ENCODE peak calls at places on chromosomes 12 and 14, in six cellular contexts. N is BE2C, W is RWPE1, P is tibial nerve, L is heart left ventricle, F is AG10803. Z is an unnamed sample.

GRCh38 chr14:77574446-77575125 is 41.9 kb downstream of the SPTLC2 start:
- DNase-seq in N (no peak), W (no peak), P (no peak), L (no peak), F (no peak), Z (no peak)

GRCh38 chr14:77844802-77845201 is 44.9 kb downstream of the ADCK1 start:
- DNase-seq in N (no peak), W (no peak), P (no peak), L (no peak), F (peak; percentile 11), Z (no peak)

GRCh38 chr12:34289431-34290190 is 267.3 kb downstream of the ALG10 start:
- DNase-seq in N (no peak), W (no peak), P (peak; percentile 4), L (peak; percentile 36), F (no peak), Z (no peak)

GRCh38 chr12:112161711-112162110 is 36.4 kb downstream of the TRAFD1 start:
- DNase-seq in N (no peak), W (no peak), P (no peak), L (no peak), F (no peak), Z (no peak)

GRCh38 chr14:90491221-90491867 is 94.5 kb downstream of the CALM1 start:
- DNase-seq in N (peak; percentile 77), W (no peak), P (no peak), L (peak; percentile 83), F (peak; percentile 44), Z (no peak)

GRCh38 chr12:32987526-32987925 is 90.9 kb upstream of the PKP2 start:
- DNase-seq in N (no peak), W (no peak), P (no peak), L (no peak), F (no peak), Z (no peak)

GRCh38 chr14:61476737-61477410 is 155.5 kb downstream of the PRKCH start:
- DNase-seq in N (peak; percentile 37), W (peak; percentile 36), P (no peak), L (no peak), F (peak; percentile 93), Z (no peak)

GRCh38 chr14:61296707-61297502 is 15.8 kb upstream of the TMEM30B start:
- DNase-seq in N (no peak), W (peak; percentile 44), P (no peak), L (no peak), F (peak; percentile 34), Z (no peak)

GRCh38 chr12:123319826-123320225 is 44.8 kb downstream of the SBNO1 start:
- DNase-seq in N (no peak), W (no peak), P (no peak), L (no peak), F (no peak), Z (no peak)

GRCh38 chr12:93453633-93454032 is 11.9 kb upstream of the UBE2N start:
- DNase-seq in N (no peak), W (no peak), P (no peak), L (no peak), F (peak; percentile 69), Z (no peak)

GRCh38 chr14:24838945-24839616 is 205.1 kb upstream of the GZMB start:
- DNase-seq in N (no peak), W (no peak), P (no peak), L (no peak), F (peak; percentile 33), Z (no peak)

GRCh38 chr12:31492599-31493196 is 98.2 kb downstream of the DENND5B start:
- DNase-seq in N (no peak), W (no peak), P (no peak), L (no peak), F (no peak), Z (no peak)

GRCh38 chr14:90805662-90806548 is 10.3 kb downstream of the TTC7B start:
- DNase-seq in N (no peak), W (no peak), P (no peak), L (peak; percentile 67), F (no peak), Z (no peak)

GRCh38 chr14:101369916-101370592 is 191.2 kb upstream of the DIO3 start:
- DNase-seq in N (no peak), W (no peak), P (no peak), L (no peak), F (no peak), Z (no peak)

GRCh38 chr12:118855858-118856257 is 125.5 kb upstream of the SRRM4 start:
- DNase-seq in N (no peak), W (no peak), P (no peak), L (no peak), F (no peak), Z (no peak)

GRCh38 chr12:118850244-118850825 is 131.0 kb upstream of the SRRM4 start:
- DNase-seq in N (peak; percentile 58), W (no peak), P (no peak), L (no peak), F (no peak), Z (peak; percentile 72)

GRCh38 chr12:118853634-118854033 is 127.7 kb upstream of the SRRM4 start:
- DNase-seq in N (no peak), W (no peak), P (no peak), L (no peak), F (no peak), Z (no peak)
- TF ChIP-seq CTCF in N (no peak), W (no peak), P (no peak), L (peak; percentile 10), F (no peak), Z (no peak)

DNA sequence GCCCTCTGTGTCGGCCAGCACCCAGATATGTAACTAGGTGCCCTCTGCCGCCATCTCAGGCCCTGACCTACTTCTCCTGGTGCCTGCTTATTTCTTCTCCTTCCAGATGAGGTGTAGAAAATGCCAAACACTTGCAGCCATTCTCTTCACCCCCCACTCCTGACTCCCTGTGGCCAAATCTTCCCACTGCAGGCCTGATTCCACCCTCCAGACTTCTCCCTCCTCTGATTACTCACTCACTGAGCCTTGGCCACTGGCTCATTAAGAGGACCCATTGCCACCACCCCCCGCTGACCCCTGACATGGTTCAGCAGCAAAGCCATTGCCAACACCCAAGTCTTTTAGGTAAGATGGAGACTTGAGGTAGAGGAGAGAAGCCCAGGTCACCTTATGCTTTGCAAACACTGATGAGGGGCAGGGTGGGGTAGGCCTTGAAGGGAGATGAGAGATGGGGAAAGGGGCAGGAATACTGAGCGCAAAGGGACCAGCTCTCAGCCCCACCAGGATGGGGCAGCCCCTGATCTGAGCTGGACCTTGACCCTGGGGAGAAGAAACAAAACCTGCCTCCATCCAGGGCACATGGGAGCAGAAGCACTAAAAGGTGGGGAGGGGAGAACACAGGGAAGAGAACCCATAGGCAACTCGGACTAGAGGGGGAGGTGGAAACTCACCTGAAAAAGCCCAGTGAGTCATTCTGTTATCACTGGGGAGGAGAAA is 25.1 kb upstream of the ANO2 start:
- DNase-seq in N (no peak), W (no peak), P (no peak), L (no peak), F (no peak), Z (no peak)
- TF ChIP-seq CTCF in N (peak; percentile 17), W (no peak), P (no peak), L (no peak), F (no peak), Z (no peak)

GRCh38 chr12:104011265-104011664 is 38.7 kb downstream of the GLT8D2 start:
- DNase-seq in N (no peak), W (peak; percentile 71), P (no peak), L (no peak), F (peak; percentile 84), Z (no peak)
- TF ChIP-seq CTCF in N (no peak), W (no peak), P (no peak), L (no peak), F (no peak), Z (no peak)

GRCh38 chr12:53754633-53755261 is 3.0 kb upstream of the CISTR start:
- DNase-seq in N (no peak), W (no peak), P (no peak), L (no peak), F (peak; percentile 46), Z (no peak)

GRCh38 chr12:53754196-53754595 is 2.4 kb upstream of the CISTR start:
- DNase-seq in N (no peak), W (no peak), P (no peak), L (no peak), F (no peak), Z (no peak)

GRCh38 chr12:53756300-53757094 is 4.7 kb upstream of the CISTR start:
- DNase-seq in N (no peak), W (no peak), P (no peak), L (no peak), F (no peak), Z (no peak)

GRCh38 chr12:53757095-53757770 is 5.5 kb upstream of the CISTR start:
- DNase-seq in N (peak; percentile 77), W (no peak), P (peak; percentile 63), L (peak; percentile 86), F (peak; percentile 63), Z (peak; percentile 98)

GRCh38 chr12:53755451-53756290 is 3.9 kb upstream of the CISTR start:
- DNase-seq in N (no peak), W (no peak), P (no peak), L (no peak), F (no peak), Z (no peak)
- TF ChIP-seq CTCF in N (no peak), W (no peak), P (no peak), L (no peak), F (no peak), Z (peak; percentile 17)

GRCh38 chr12:52699960-52700359 is 3.4 kb downstream of the KRT77 start:
- DNase-seq in N (no peak), W (no peak), P (no peak), L (no peak), F (no peak), Z (no peak)

GRCh38 chr12:52703878-52704277 is 554 bp upstream of the KRT77 start:
- DNase-seq in N (no peak), W (no peak), P (no peak), L (no peak), F (no peak), Z (no peak)

GRCh38 chr12:52702338-52702737 is 986 bp downstream of the KRT77 start:
- DNase-seq in N (no peak), W (no peak), P (no peak), L (no peak), F (no peak), Z (no peak)

GRCh38 chr12:52701281-52701680 is 2.0 kb downstream of the KRT77 start:
- DNase-seq in N (no peak), W (no peak), P (no peak), L (no peak), F (no peak), Z (no peak)

DNA sequence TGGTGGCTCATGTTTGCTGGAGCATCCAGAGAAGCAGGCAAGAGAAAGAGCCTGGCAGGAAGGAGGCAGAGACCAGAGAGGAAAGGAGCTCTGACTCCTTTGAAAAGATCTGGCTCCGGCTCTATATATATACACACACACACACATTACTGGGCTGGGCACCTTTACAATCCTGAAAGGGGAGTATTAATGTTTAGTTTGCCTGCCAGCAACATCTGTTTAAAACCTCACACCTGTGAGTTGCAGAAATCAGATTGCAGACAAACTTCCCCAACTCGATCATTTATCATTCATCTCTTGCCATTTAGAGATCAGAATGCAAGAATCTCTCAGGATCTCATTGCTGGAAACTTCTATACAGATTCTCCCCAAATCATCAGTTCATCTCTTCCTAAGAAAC is at the start of gene KRT77:
- DNase-seq in N (no peak), W (no peak), P (no peak), L (no peak), F (no peak), Z (no peak)
- TF ChIP-seq CTCF in N (no peak), W (no peak), P (no peak), L (no peak), F (no peak), Z (no peak)

Z was measured in glutamatergic neuron.